ENCODE peak calls at places on chromosomes 16 and 17, in four cellular contexts. K is activated naive CD4-positive, alpha-beta T cell treated with Interleukin-2 at 50 U/mL for 16 hours; I is 8988T; D is glutamatergic neuron. G is an unnamed sample.
A peak's percentile ranks its signal among the peaks of the same experiment; 100 is the strongest.

GRCh38 chr17:29078183-29079045 is 35.5 kb downstream of the PIPOX start:
- DNase-seq in K (no peak), I (no peak), D (no peak), G (peak; percentile 81)

GRCh38 chr16:2277466-2278271 is 9.7 kb upstream of the RNPS1 start:
- DNase-seq in K (no peak), I (no peak), D (no peak), G (no peak)

GRCh38 chr16:69131749-69132423 is 502 bp downstream of the CHTF8 start:
- DNase-seq in K (peak; percentile 75), I (peak; percentile 93), D (peak; percentile 92), G (peak; percentile 93)

GRCh38 chr17:56809106-56809819 is 24.5 kb downstream of the C17orf67 start:
- DNase-seq in K (no peak), I (no peak), D (no peak), G (no peak)

GRCh38 chr17:31052187-31052889 is 42.4 kb upstream of the NF1 start:
- DNase-seq in K (no peak), I (no peak), D (no peak), G (peak; percentile 95)

GRCh38 chr17:29625037-29625750 is 2.5 kb upstream of the CORO6 start:
- DNase-seq in K (no peak), I (no peak), D (no peak), G (no peak)

GRCh38 chr17:34781571-34782108 is 179.6 kb downstream of the CCT6B start:
- DNase-seq in K (no peak), I (no peak), D (no peak), G (no peak)

GRCh38 chr16:85462405-85463227 is 150.5 kb upstream of the GSE1 start:
- DNase-seq in K (peak; percentile 12), I (no peak), D (peak; percentile 73), G (peak; percentile 61)

GRCh38 chr16:19118938-19119431 is 5.2 kb downstream of the ITPRIPL2 start:
- DNase-seq in K (peak; percentile 50), I (no peak), D (no peak), G (peak; percentile 94)

GRCh38 chr17:13995856-13996635 is 73.3 kb upstream of the COX10 start:
- DNase-seq in K (no peak), I (no peak), D (no peak), G (no peak)

G was measured in astrocyte of the hippocampus.